ENCODE peak calls at places on chromosomes 1 and 21, in six cellular contexts. One of them, this sample, is unnamed.

GRCh38 chr1:59699227-59699847 is 115.4 kb upstream of the HOOK1 start:
- DNase-seq in Calu3: peak
- DNase-seq in AG04450: no peak
- DNase-seq in Caki2: peak
- DNase-seq in cardiac muscle cell: peak
- DNase-seq in T47D: peak
- DNase-seq in this sample: no peak

GRCh38 chr1:209363112-209363511 is 220.4 kb upstream of the CAMK1G start:
- DNase-seq in Calu3: no peak
- DNase-seq in AG04450: no peak
- DNase-seq in Caki2: no peak
- DNase-seq in cardiac muscle cell: no peak
- DNase-seq in T47D: peak
- DNase-seq in this sample: no peak

GRCh38 chr1:47213230-47213676 is 18.8 kb downstream of the TAL1 start:
- DNase-seq in Calu3: no peak
- DNase-seq in AG04450: no peak
- DNase-seq in Caki2: no peak
- DNase-seq in cardiac muscle cell: no peak
- DNase-seq in T47D: no peak
- DNase-seq in this sample: no peak

GRCh38 chr1:86499987-86500593 is 31.4 kb downstream of the CLCA1 start:
- DNase-seq in Calu3: no peak
- DNase-seq in AG04450: no peak
- DNase-seq in Caki2: no peak
- DNase-seq in cardiac muscle cell: peak
- DNase-seq in T47D: peak
- DNase-seq in this sample: no peak

GRCh38 chr1:196148367-196148970 is 459.8 kb downstream of the KCNT2 start:
- DNase-seq in Calu3: no peak
- DNase-seq in AG04450: peak
- DNase-seq in Caki2: peak
- DNase-seq in cardiac muscle cell: peak
- DNase-seq in T47D: peak
- DNase-seq in this sample: peak

GRCh38 chr1:225335098-225335795 is 92.6 kb downstream of the LBR start:
- DNase-seq in Calu3: no peak
- DNase-seq in AG04450: no peak
- DNase-seq in Caki2: no peak
- DNase-seq in cardiac muscle cell: no peak
- DNase-seq in T47D: no peak
- DNase-seq in this sample: no peak

GRCh38 chr21:26776320-26777021 is 68.7 kb downstream of the ADAMTS1 start:
- DNase-seq in Calu3: no peak
- DNase-seq in AG04450: no peak
- DNase-seq in Caki2: no peak
- DNase-seq in cardiac muscle cell: no peak
- DNase-seq in T47D: peak
- DNase-seq in this sample: peak

GRCh38 chr1:9630331-9631081 is 21.0 kb upstream of the PIK3CD start:
- DNase-seq in Calu3: no peak
- DNase-seq in AG04450: no peak
- DNase-seq in Caki2: no peak
- DNase-seq in cardiac muscle cell: no peak
- DNase-seq in T47D: no peak
- DNase-seq in this sample: no peak

GRCh38 chr1:86705633-86705985 is 1.2 kb downstream of the SH3GLB1 start:
- DNase-seq in Calu3: no peak
- DNase-seq in AG04450: no peak
- DNase-seq in Caki2: no peak
- DNase-seq in cardiac muscle cell: peak
- DNase-seq in T47D: no peak
- DNase-seq in this sample: no peak

GRCh38 chr1:53526451-53527101 is 67.4 kb downstream of the DMRTB1 start:
- DNase-seq in Calu3: no peak
- DNase-seq in AG04450: peak
- DNase-seq in Caki2: no peak
- DNase-seq in cardiac muscle cell: no peak
- DNase-seq in T47D: no peak
- DNase-seq in this sample: no peak

GRCh38 chr1:160367934-160368923 is 1.4 kb downstream of the NHLH1 start:
- DNase-seq in Calu3: no peak
- DNase-seq in AG04450: no peak
- DNase-seq in Caki2: no peak
- DNase-seq in cardiac muscle cell: no peak
- DNase-seq in T47D: no peak
- DNase-seq in this sample: no peak

GRCh38 chr1:202501281-202501680 is 152.8 kb downstream of the PPP1R12B start:
- DNase-seq in Calu3: peak
- DNase-seq in AG04450: no peak
- DNase-seq in Caki2: peak
- DNase-seq in cardiac muscle cell: no peak
- DNase-seq in T47D: peak
- DNase-seq in this sample: no peak